ENCODE peak calls at places on chromosomes 11 and 22, in five cellular contexts. T is left ventricle myocardium inferior, A is breast epithelium, W is heart right ventricle, H is GM06990. I is an unnamed sample.

GRCh38 chr22:42813501-42813900 is 43.6 kb downstream of the ARFGAP3 start:
- DNase-seq in W (no peak), A (no peak), H (no peak), T (no peak), I (no peak)

GRCh38 chr11:122137081-122137793 is 21.2 kb upstream of the BLID start:
- DNase-seq in H (no peak), W (no peak), T (no peak), A (no peak), I (no peak)

GRCh38 chr11:92765965-92766371 is 203.5 kb upstream of the MTNR1B start:
- DNase-seq in W (peak; percentile 56), H (no peak), A (no peak), T (peak; percentile 15), I (no peak)

GRCh38 chr11:86335131-86335768 is 33.2 kb downstream of the HIKESHI start:
- DNase-seq in A (no peak), W (no peak), T (no peak), H (no peak), I (no peak)

GRCh38 chr22:27730649-27731433 is 70.7 kb downstream of the MN1 start:
- DNase-seq in H (no peak), W (no peak), A (no peak), T (no peak), I (no peak)

GRCh38 chr11:90764691-90765090 is 541.8 kb upstream of the CHORDC1 start:
- DNase-seq in A (no peak), W (no peak), H (no peak), T (no peak), I (no peak)

GRCh38 chr11:10866893-10867331 is 9.1 kb upstream of the ZBED5 start:
- DNase-seq in W (no peak), A (no peak), T (no peak), H (no peak), I (no peak)

GRCh38 chr22:44460287-44461082 is 37.5 kb downstream of the RTL6 start:
- DNase-seq in A (no peak), W (no peak), H (no peak), T (no peak), I (no peak)

GRCh38 chr11:57647960-57648776 is 1.5 kb downstream of the YPEL4 start:
- DNase-seq in H (no peak), T (no peak), W (no peak), A (no peak), I (no peak)

GRCh38 chr11:68857037-68857586 is 15.4 kb upstream of the CPT1A start:
- DNase-seq in W (no peak), H (no peak), A (no peak), T (no peak), I (no peak)

GRCh38 chr11:68852628-68853027 is 10.9 kb upstream of the CPT1A start:
- DNase-seq in T (no peak), W (no peak), H (no peak), A (no peak), I (no peak)

GRCh38 chr11:68854273-68854958 is 12.7 kb upstream of the CPT1A start:
- DNase-seq in A (no peak), H (no peak), W (no peak), T (no peak), I (no peak)

GRCh38 chr11:68859123-68859522 is 17.4 kb upstream of the CPT1A start:
- DNase-seq in T (no peak), W (no peak), A (no peak), H (no peak), I (no peak)

GRCh38 chr11:68855205-68855978 is 13.7 kb upstream of the CPT1A start:
- DNase-seq in A (no peak), T (peak; percentile 63), H (peak; percentile 34), W (peak; percentile 60), I (no peak)
- H3K4me3 ChIP-seq in A (peak overlapping the region; percentile 51), T (peak overlapping the region; percentile 73), H (peak overlapping the region; percentile 11), W (peak overlapping the region; percentile 33), I (no peak overlapping the region)

DNA sequence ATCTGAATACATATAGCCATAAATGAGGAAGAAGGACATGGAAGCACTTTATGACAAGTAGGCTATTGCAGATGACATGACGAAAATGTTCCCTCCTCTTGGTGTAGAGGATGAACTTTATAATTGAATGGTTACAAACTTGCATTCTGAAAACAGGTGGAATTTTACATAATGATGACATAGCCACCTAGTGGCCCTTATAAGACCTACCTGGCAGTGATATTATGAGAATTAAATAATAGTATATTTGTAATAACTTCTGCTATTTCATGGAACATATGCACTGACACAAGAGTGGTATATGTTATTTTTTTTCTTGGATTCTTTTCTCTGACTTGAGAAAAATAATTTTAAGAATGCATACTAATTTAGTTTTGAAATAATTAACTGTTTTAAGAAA is 22.9 kb downstream of the TRIM22 start:
- DNase-seq in T (no peak), A (no peak), W (no peak), H (no peak), I (no peak)
- TF ChIP-seq CTCF in T (peak; percentile 36), A (peak; percentile 45), W (peak; percentile 4), H (peak; percentile 37), I (peak; percentile 54)

DNA sequence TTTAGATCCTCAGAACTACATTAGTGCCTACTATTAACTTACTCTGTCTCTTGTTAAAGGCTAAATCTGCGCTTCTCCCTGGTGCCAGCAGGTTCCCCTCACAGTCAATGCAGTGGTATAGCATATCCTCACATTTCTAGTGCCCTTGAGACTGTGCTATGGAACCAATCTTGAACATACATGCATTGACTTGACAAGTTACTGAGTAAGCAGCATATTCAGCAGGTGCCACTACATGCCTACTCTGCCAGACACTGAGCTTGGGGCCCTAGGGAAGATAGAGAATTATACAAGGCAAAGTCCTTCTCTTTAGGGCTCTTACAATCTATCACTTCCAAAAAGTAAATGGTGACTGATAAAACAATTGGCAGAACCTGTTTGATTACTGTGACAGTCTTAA is 3.2 kb downstream of the FUT4 start:
- DNase-seq in W (no peak), T (no peak), H (no peak), A (no peak), I (no peak)
- H3K4me3 ChIP-seq in W (no peak overlapping the region), T (peak overlapping the region; percentile 73), H (no peak overlapping the region), A (no peak overlapping the region), I (no peak overlapping the region)

DNA sequence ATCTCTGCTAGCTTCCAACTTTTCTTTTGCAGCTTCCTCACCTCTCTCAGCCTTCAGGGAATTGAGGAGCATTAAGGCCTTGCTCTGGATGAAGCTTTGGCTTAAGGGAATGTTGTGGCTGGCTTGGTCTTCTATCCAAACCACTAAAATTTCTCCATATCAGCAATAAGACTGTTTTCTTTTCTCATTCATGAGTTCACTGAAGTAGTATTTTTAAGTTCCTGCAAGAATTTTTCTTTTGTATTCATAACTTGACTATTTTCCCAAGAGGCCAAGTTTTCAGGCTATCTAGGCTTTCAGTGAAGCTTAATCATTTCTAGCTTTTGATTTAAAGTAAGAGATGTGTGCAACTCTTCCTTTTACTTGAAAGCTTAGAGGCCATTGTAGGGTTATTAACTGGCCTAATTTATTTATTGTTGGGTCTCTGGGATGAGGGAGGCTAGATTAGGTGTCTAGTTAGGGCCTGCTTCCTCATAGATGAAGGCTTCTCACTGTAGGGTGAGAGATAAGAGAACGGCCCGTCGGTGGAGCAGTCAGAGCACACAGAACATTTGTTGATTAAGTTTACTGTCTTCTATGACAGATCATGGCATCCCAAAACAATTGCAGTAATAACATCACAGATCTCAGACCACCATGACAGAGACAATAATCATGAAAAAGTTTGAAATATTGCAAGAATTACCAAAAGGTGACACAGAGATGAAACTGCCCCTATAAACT is 33.2 kb downstream of the CSF2RB start:
- DNase-seq in W (no peak), A (no peak), H (no peak), T (no peak), I (no peak)
- TF ChIP-seq CTCF in W (no peak), A (no peak), H (peak; percentile 17), T (no peak), I (peak; percentile 32)

GRCh38 chr11:36600155-36600554 is 2.1 kb upstream of the RAG2 start:
- DNase-seq in T (no peak), W (no peak), A (no peak), H (no peak), I (no peak)

GRCh38 chr11:36598051-36598450 is at the start of gene RAG2:
- DNase-seq in W (no peak), H (no peak), A (no peak), T (no peak), I (no peak)

GRCh38 chr11:36596880-36597279 is 1.2 kb downstream of the RAG2 start:
- DNase-seq in A (no peak), W (no peak), T (no peak), H (no peak), I (no peak)

GRCh38 chr11:36591433-36591832 is 2.9 kb upstream of the IFTAP start:
- DNase-seq in W (no peak), A (no peak), T (no peak), H (no peak), I (no peak)

DNA sequence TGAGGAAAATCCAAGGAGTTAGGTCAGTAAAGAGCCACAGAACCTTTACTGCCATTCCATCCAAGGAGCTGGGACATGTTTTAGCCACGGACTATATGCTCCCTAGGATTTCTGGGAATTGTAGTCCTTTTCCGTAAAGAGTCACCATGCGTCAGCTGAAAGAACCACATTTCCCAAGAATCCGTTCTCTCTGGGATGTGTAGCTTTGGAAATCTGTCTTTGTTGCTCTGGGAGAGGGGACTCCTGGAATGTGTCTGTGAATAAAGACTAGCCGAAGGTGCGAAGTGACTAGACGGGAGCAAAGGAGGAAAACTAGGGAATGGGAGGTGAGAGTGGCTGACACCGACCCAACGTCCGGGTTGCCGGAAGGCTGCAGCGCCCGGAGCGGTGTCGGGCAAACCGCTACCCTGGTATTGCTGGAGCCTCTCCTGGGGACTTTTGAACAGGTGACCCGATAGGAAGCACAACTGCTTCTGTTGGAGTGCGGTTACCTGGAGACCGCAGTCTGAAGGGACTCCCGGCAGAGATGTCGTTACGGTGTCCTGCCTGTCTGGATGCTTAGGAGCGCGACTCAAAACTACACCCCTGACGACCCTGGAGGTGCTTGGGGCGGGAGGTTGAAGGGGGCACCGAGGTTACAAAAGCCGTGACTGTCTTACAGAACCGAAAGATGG is at the start of gene IFTAP:
- DNase-seq in H (no peak), W (peak; percentile 67), T (no peak), A (no peak), I (peak; percentile 85)
- H3K4me3 ChIP-seq in H (peak within 1 kb of the TSS; percentile 4), W (peak within 1 kb of the TSS; percentile 64), T (peak within 1 kb of the TSS; percentile 79), A (peak within 1 kb of the TSS; percentile 56), I (peak within 1 kb of the TSS; percentile 74)

DNA sequence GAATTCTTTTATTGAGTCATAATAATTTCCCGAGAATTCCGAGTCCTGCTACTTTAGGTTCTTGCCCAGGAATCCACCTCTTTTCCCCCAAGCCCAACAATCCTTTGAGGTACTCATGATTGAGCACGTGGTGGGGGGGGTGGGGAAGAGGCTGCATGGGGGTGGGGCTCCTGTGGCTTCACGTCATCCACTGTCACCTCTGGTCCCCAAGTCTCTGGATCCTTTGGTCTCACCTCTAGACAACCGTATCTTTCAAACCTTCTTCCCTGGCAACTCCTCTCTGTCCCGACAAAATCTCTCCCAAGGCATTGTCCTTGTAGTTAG is 8.6 kb downstream of the UCP3 start:
- DNase-seq in T (no peak), A (no peak), W (no peak), H (no peak), I (no peak)
- TF ChIP-seq CTCF in T (no peak), A (no peak), W (no peak), H (no peak), I (no peak)

DNA sequence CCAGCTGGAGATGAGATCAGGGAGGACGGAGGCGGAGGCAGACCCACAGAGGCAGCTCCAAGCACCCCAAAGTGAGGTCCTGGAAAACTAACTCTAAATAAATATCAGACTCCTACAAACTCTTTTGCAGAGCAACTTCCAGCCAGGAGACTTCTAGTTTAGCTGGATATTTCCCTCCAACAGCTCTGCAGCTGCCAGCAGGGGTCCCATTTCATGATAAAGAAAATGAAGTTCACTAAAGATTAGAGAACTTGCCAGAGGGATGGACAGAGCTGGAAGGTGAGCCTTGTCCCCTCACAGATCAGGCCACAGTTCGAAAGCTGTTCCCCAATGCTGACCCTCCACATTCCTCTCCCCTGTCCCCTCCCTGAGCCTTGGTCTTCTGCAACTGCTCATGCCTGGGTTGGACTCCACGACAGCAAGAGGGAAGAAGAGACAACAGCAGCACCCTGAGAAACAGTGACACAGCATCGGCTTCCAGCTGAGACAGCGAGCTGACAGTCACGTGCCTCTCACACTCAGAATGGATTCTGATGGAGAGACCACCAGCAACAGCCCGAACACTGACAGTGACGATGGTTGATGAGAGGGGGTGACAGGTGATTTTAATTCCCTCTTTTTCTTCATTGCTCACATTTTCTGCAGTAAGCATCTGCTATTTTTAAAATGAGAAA is 5.7 kb downstream of the CARS1 start:
- DNase-seq in H (no peak), A (no peak), T (no peak), W (no peak), I (no peak)
- H3K4me3 ChIP-seq in H (peak overlapping the region; percentile 5), A (no peak overlapping the region), T (no peak overlapping the region), W (no peak overlapping the region), I (no peak overlapping the region)

I was measured in LNCaP clone FGC.